ENCODE peak calls at places on chromosomes 2 and 18, in seven cellular contexts. H is mesendoderm, L is neuronal stem cell, A is H1, C is trophoblast cell, I is H9, W is mesenchymal stem cell. Y is an unnamed sample.

GRCh38 chr2:120323214-120323613 is 22.7 kb upstream of the INHBB start:
- DNase-seq in A (no peak), H (no peak), I (no peak), W (no peak), C (no peak), L (no peak), Y (peak; percentile 28)

GRCh38 chr18:45782662-45783061 is 42.8 kb upstream of the SIGLEC15 start:
- DNase-seq in H (no peak), C (no peak), A (no peak), L (no peak), W (no peak), I (no peak), Y (no peak)

GRCh38 chr2:21096458-21096857 is 27.3 kb upstream of the TDRD15 start:
- DNase-seq in L (no peak), H (no peak), W (no peak), I (no peak), A (no peak), C (peak; percentile 9), Y (no peak)

GRCh38 chr18:72458256-72458655 is 85.9 kb downstream of the CBLN2 start:
- DNase-seq in L (no peak), H (no peak), W (no peak), C (no peak), A (no peak), I (no peak), Y (no peak)

GRCh38 chr2:190835303-190835930 is 45.2 kb upstream of the GLS start:
- DNase-seq in W (peak; percentile 84), I (no peak), A (no peak), H (no peak), C (peak; percentile 57), L (no peak), Y (peak; percentile 89)

GRCh38 chr18:79585395-79586370 is 93.9 kb upstream of the CTDP1 start:
- DNase-seq in L (no peak), A (no peak), H (no peak), C (no peak), W (no peak), I (peak; percentile 20), Y (no peak)

GRCh38 chr2:166042356-166042755 is 85.5 kb downstream of the SCN1A start:
- DNase-seq in L (no peak), H (no peak), A (no peak), W (no peak), C (no peak), I (no peak), Y (no peak)

GRCh38 chr2:84286878-84287277 is 172.2 kb downstream of the SUCLG1 start:
- DNase-seq in C (no peak), L (no peak), A (no peak), W (no peak), H (no peak), I (no peak), Y (no peak)

GRCh38 chr2:7034313-7034712 is 117.1 kb downstream of the RNF144A start:
- DNase-seq in I (peak; percentile 58), L (no peak), H (peak; percentile 49), A (no peak), W (no peak), C (no peak), Y (no peak)

GRCh38 chr18:8706545-8706980 is 1.2 kb downstream of the MTCL1 start:
- DNase-seq in H (no peak), A (no peak), C (no peak), L (no peak), W (no peak), I (no peak), Y (peak; percentile 16)

GRCh38 chr2:128410035-128410757 is 91.5 kb upstream of the HS6ST1 start:
- DNase-seq in I (peak; percentile 14), L (no peak), C (no peak), A (peak; percentile 34), H (no peak), W (no peak), Y (no peak)

GRCh38 chr18:10713400-10713799 is 187.6 kb downstream of the NAPG start:
- DNase-seq in A (no peak), I (no peak), W (no peak), H (peak; percentile 76), C (no peak), L (no peak), Y (no peak)

GRCh38 chr18:51757525-51757924 is 560.0 kb upstream of the MEX3C start:
- DNase-seq in H (no peak), A (no peak), C (no peak), L (no peak), W (no peak), I (no peak), Y (no peak)
- H4K8ac ChIP-seq in H (no peak overlapping the region), A (no peak overlapping the region), C (no peak overlapping the region), L (no peak overlapping the region), W (no peak overlapping the region), I (no peak overlapping the region), Y (no peak overlapping the region)

DNA sequence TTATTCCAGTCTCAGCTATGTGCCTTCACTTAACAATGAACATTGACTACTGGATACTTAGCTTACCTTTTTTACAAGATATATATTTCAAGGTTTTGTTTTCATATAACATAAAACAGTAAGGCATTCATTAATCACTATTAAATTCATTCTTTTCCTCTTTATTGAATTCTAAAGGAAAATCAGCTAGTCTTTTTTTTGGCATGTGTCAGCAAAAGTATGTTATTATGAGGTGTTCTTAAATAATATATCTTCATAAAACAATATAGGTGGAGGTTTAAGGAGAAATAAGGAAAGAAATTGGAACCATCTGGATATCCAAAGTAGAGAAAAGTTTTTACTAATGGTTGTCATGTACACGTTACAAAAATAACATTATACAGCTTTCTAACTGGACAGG is 472.6 kb downstream of the ARHGAP15 start:
- DNase-seq in H (no peak), L (no peak), W (no peak), I (no peak), A (no peak), C (no peak), Y (no peak)
- H2AK5ac ChIP-seq in H (no peak overlapping the region), L (no peak overlapping the region), W (no peak overlapping the region), I (no peak overlapping the region), A (no peak overlapping the region), C (no peak overlapping the region), Y (no peak overlapping the region)

DNA sequence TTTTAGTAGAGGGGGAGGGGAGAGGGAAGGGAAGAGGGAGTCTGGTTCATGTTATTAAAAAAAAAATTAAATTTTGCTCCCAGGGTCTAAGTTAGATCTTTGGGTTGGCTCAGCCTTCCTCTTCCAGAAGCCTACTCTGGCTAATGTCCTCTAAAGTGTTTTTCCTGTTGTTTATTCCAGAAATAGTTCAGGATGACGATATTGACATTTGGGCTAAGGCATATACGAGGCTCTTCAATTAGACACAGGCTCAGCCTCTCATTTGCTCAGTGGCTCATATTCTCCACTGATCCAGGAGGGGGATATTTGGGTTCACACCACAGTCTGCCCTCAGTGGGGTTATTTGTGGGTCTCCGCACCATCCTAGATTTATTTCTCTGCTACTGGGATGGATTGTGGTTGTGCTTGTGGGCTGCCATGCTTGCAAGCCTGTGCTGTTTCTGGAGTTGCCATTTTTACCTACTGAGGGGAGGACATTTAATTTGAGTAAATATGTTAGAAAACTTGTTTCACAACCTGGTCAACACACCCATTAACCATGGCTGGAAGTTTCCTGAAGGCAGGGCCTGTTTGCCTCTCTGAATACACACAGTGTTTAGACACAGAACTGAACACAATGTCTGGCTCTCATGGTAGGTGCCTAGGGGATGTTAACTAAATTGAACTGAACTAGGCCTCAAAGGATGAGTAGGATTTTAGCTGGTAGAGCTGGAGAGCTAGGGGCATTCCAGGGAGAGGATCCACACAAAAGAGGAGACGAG is 257.5 kb upstream of the EPAS1 start:
- DNase-seq in I (no peak), A (no peak), L (no peak), H (no peak), C (no peak), W (peak; percentile 48), Y (no peak)
- H3K27ac ChIP-seq in I (no peak overlapping the region), A (no peak overlapping the region), L (no peak overlapping the region), H (no peak overlapping the region), C (no peak overlapping the region), W (no peak overlapping the region), Y (no peak overlapping the region)

GRCh38 chr2:106293379-106293778 is 99.3 kb upstream of the UXS1 start:
- DNase-seq in C (no peak), A (peak; percentile 20), L (no peak), H (no peak), I (no peak), W (no peak), Y (no peak)

GRCh38 chr2:106292627-106293026 is 98.5 kb upstream of the UXS1 start:
- DNase-seq in A (peak; percentile 10), I (no peak), W (no peak), L (no peak), C (no peak), H (no peak), Y (no peak)

GRCh38 chr2:106296182-106296815 is 102.2 kb upstream of the UXS1 start:
- DNase-seq in I (no peak), W (no peak), L (no peak), A (no peak), C (no peak), H (no peak), Y (no peak)

GRCh38 chr2:106288873-106289272 is 94.8 kb upstream of the UXS1 start:
- DNase-seq in I (no peak), C (no peak), H (no peak), L (no peak), W (no peak), A (no peak), Y (no peak)

GRCh38 chr2:106294182-106294581 is 100.1 kb upstream of the UXS1 start:
- DNase-seq in H (no peak), C (no peak), W (no peak), I (no peak), A (no peak), L (no peak), Y (no peak)
- H4K8ac ChIP-seq in H (no peak overlapping the region), C (no peak overlapping the region), W (no peak overlapping the region), I (no peak overlapping the region), A (no peak overlapping the region), L (no peak overlapping the region), Y (no peak overlapping the region)

GRCh38 chr2:200777275-200777674 is 34.4 kb upstream of the BZW1 start:
- DNase-seq in A (no peak), L (no peak), W (no peak), I (no peak), H (no peak), C (no peak), Y (no peak)

GRCh38 chr2:200772620-200773019 is 39.1 kb upstream of the BZW1 start:
- DNase-seq in W (no peak), H (peak; percentile 25), C (no peak), L (no peak), I (no peak), A (no peak), Y (no peak)

GRCh38 chr2:200774920-200775319 is 36.8 kb upstream of the BZW1 start:
- DNase-seq in W (no peak), L (no peak), H (no peak), I (no peak), C (no peak), A (no peak), Y (no peak)

GRCh38 chr2:200770847-200771246 is 40.9 kb upstream of the BZW1 start:
- DNase-seq in L (no peak), W (no peak), C (no peak), I (no peak), H (no peak), A (no peak), Y (no peak)

GRCh38 chr2:200773083-200773482 is 38.6 kb upstream of the BZW1 start:
- DNase-seq in L (no peak), I (no peak), W (no peak), A (no peak), H (no peak), C (no peak), Y (no peak)
- H2AK5ac ChIP-seq in L (no peak overlapping the region), I (no peak overlapping the region), W (no peak overlapping the region), A (no peak overlapping the region), H (no peak overlapping the region), C (no peak overlapping the region), Y (no peak overlapping the region)

DNA sequence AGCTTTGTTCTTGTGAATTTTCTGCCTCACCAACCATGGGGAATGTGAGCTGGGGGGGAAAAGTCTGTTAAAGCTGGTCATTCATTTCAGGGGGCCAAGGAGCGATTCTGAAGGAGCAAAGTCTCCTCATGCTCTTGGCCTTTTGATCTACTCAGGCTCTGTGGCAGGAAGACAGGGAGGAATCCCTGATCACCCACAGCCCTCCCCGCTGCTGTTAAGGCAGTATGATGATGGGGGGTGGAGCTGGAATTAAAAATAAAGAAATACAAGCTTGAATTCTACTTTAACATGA is 51.5 kb downstream of the DDX1 start:
- DNase-seq in C (no peak), H (no peak), L (peak; percentile 78), A (no peak), W (no peak), I (no peak), Y (no peak)
- H3K27ac ChIP-seq in C (no peak overlapping the region), H (no peak overlapping the region), L (no peak overlapping the region), A (no peak overlapping the region), W (peak overlapping the region; percentile 67), I (no peak overlapping the region), Y (no peak overlapping the region)

Y was measured in IMR-90.